ENCODE peak calls at places on chromosomes 3 and 15, in six cellular contexts. Q is A549; Y is fibroblast of lung; N is CD8-positive, alpha-beta T cell; H is IMR-90; G is GM23248. K is an unnamed sample.
A peak's percentile ranks its signal among the peaks of the same experiment; 100 is the strongest.

GRCh38 chr3:170301404-170301803 is 56.1 kb upstream of the SKIL start:
- DNase-seq in Q (no peak), Y (peak; percentile 62), N (no peak), H (peak; percentile 32), G (peak; percentile 73), K (peak; percentile 52)

GRCh38 chr3:111728566-111728935 is 130.5 kb upstream of the PHLDB2 start:
- DNase-seq in Q (no peak), Y (peak; percentile 80), N (no peak), H (no peak), G (no peak), K (peak; percentile 81)

GRCh38 chr3:68306571-68306970 is 625.8 kb downstream of the TAFA4 start:
- DNase-seq in Q (no peak), Y (no peak), N (no peak), H (no peak), G (peak; percentile 5), K (no peak)

GRCh38 chr3:73164622-73165021 is 103.2 kb downstream of the EBLN2 start:
- DNase-seq in Q (no peak), Y (no peak), N (no peak), H (no peak), G (no peak), K (no peak)

GRCh38 chr3:177468331-177468730 is 271.0 kb upstream of the TBL1XR1 start:
- DNase-seq in Q (no peak), Y (peak; percentile 100), N (no peak), H (peak; percentile 96), G (peak; percentile 89), K (peak; percentile 100)

GRCh38 chr15:71691700-71692417 is 118.5 kb upstream of the NR2E3 start:
- DNase-seq in Q (no peak), Y (peak; percentile 97), N (no peak), H (peak; percentile 95), G (peak; percentile 84), K (peak; percentile 97)

GRCh38 chr3:94739420-94739819 is 676.6 kb downstream of the NSUN3 start:
- DNase-seq in Q (no peak), Y (no peak), N (no peak), H (no peak), G (no peak), K (no peak)

GRCh38 chr15:70704731-70705130 is 58.6 kb downstream of the UACA start:
- DNase-seq in Q (no peak), Y (no peak), N (no peak), H (no peak), G (no peak), K (no peak)

GRCh38 chr15:62928242-62928995 is 114.1 kb upstream of the TPM1 start:
- DNase-seq in Q (peak; percentile 76), Y (peak; percentile 100), N (no peak), H (peak; percentile 92), G (peak; percentile 99), K (peak; percentile 100)

GRCh38 chr3:178804606-178805005 is 267.0 kb downstream of the ZMAT3 start:
- DNase-seq in Q (no peak), Y (no peak), N (no peak), H (no peak), G (no peak), K (no peak)

GRCh38 chr15:59812889-59813288 is 123.8 kb upstream of the BNIP2 start:
- DNase-seq in Q (no peak), Y (no peak), N (no peak), H (no peak), G (no peak), K (no peak)

GRCh38 chr15:25094066-25094465 is 139.3 kb downstream of the SNRPN start:
- DNase-seq in Q (no peak), Y (no peak), N (no peak), H (no peak), G (no peak), K (no peak)

GRCh38 chr15:75107905-75108838 is 84.8 kb downstream of the PPCDC start:
- DNase-seq in Q (peak; percentile 52), Y (peak; percentile 92), N (peak; percentile 65), H (peak; percentile 91), G (peak; percentile 91), K (peak; percentile 92)

GRCh38 chr3:153291052-153291689 is 129.1 kb downstream of the RAP2B start:
- DNase-seq in Q (no peak), Y (peak; percentile 15), N (no peak), H (no peak), G (peak; percentile 50), K (no peak)

GRCh38 chr3:189572249-189572648 is 58.9 kb upstream of the TP63 start:
- DNase-seq in Q (peak; percentile 5), Y (peak; percentile 58), N (no peak), H (no peak), G (peak; percentile 76), K (peak; percentile 43)

GRCh38 chr3:78204977-78205376 is 1165.1 kb downstream of the ROBO2 start:
- DNase-seq in Q (no peak), Y (peak; percentile 85), N (no peak), H (peak; percentile 67), G (peak; percentile 52), K (peak; percentile 83)

GRCh38 chr15:45616901-45617323 is 17.9 kb upstream of the SQOR start:
- DNase-seq in Q (no peak), Y (no peak), N (no peak), H (peak; percentile 52), G (peak; percentile 53), K (no peak)

GRCh38 chr3:9903238-9903624 is 583 bp downstream of the IL17RE start:
- DNase-seq in Q (no peak), Y (peak; percentile 50), N (no peak), H (peak; percentile 52), G (peak; percentile 85), K (no peak)

GRCh38 chr15:65072617-65073016 is 3.9 kb upstream of the KBTBD13 start:
- DNase-seq in Q (no peak), Y (no peak), N (no peak), H (no peak), G (no peak), K (no peak)

GRCh38 chr3:180646187-180646790 is 33.0 kb downstream of the CCDC39 start:
- DNase-seq in Q (peak; percentile 1), Y (no peak), N (no peak), H (no peak), G (peak; percentile 7), K (peak; percentile 1)

GRCh38 chr3:58628823-58629562 is 37.6 kb downstream of the FAM3D start:
- DNase-seq in Q (no peak), Y (peak; percentile 91), N (no peak), H (peak; percentile 97), G (peak; percentile 97), K (peak; percentile 92)

GRCh38 chr3:179760944-179761343 is 108.1 kb downstream of the USP13 start:
- DNase-seq in Q (peak; percentile 6), Y (peak; percentile 67), N (no peak), H (peak; percentile 79), G (peak; percentile 49), K (peak; percentile 61)

GRCh38 chr15:74350295-74351275 is 16.9 kb downstream of the CYP11A1 start:
- DNase-seq in Q (no peak), Y (no peak), N (no peak), H (no peak), G (no peak), K (no peak)

GRCh38 chr3:81024560-81024959 is 736.9 kb downstream of the GBE1 start:
- DNase-seq in Q (no peak), Y (no peak), N (no peak), H (no peak), G (no peak), K (no peak)

GRCh38 chr15:47573673-47574072 is 143.6 kb upstream of the SEMA6D start:
- DNase-seq in Q (no peak), Y (no peak), N (no peak), H (no peak), G (no peak), K (no peak)

GRCh38 chr15:67674983-67675382 is 132.5 kb downstream of the MAP2K5 start:
- DNase-seq in Q (no peak), Y (peak; percentile 1), N (no peak), H (no peak), G (no peak), K (no peak)

GRCh38 chr15:67685716-67686115 is 139.6 kb upstream of the SKOR1 start:
- DNase-seq in Q (no peak), Y (no peak), N (no peak), H (no peak), G (no peak), K (no peak)

GRCh38 chr15:67678948-67679347 is 136.4 kb downstream of the MAP2K5 start:
- DNase-seq in Q (no peak), Y (no peak), N (no peak), H (no peak), G (no peak), K (no peak)

GRCh38 chr15:67685008-67685599 is 140.2 kb upstream of the SKOR1 start:
- DNase-seq in Q (no peak), Y (peak; percentile 50), N (no peak), H (peak; percentile 58), G (peak; percentile 62), K (peak; percentile 31)

DNA sequence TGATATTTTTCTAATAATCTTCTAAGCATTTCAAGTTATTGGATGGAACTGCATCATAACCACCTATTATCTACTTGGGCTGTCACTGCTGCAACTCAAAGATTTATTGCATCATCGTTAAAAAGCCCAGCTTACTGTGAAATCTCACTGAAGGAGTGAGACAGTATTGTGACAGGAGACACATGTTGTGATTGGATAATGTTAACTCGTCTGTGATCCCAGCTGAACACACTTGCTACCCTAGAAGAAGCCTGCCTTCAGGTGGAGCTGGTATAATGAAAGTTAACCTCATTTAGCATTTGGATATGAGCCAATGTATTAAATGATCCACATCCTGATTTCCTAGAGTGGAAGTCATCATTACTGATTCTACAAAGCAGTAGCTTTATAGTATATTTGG is 138.1 kb downstream of the MAP2K5 start:
- DNase-seq in Q (no peak), Y (no peak), N (no peak), H (peak; percentile 16), G (no peak), K (no peak)
- H3K4me1 ChIP-seq in Q (peaks cover 5% of the 10 kb centered on the region), Y (no peaks in the 10 kb centered on the region), N (no peaks in the 10 kb centered on the region), H (no peaks in the 10 kb centered on the region), G (no peaks in the 10 kb centered on the region), K (no peaks in the 10 kb centered on the region)

GRCh38 chr3:49805367-49805782 is 2.3 kb downstream of the INKA1 start:
- DNase-seq in Q (no peak), Y (peak; percentile 21), N (no peak), H (peak; percentile 56), G (peak; percentile 93), K (no peak)
- H3K4me3 ChIP-seq in Q (no peak overlapping the region), Y (no peak overlapping the region), N (no peak overlapping the region), H (no peak overlapping the region), G (no peak overlapping the region), K (no peak overlapping the region)

DNA sequence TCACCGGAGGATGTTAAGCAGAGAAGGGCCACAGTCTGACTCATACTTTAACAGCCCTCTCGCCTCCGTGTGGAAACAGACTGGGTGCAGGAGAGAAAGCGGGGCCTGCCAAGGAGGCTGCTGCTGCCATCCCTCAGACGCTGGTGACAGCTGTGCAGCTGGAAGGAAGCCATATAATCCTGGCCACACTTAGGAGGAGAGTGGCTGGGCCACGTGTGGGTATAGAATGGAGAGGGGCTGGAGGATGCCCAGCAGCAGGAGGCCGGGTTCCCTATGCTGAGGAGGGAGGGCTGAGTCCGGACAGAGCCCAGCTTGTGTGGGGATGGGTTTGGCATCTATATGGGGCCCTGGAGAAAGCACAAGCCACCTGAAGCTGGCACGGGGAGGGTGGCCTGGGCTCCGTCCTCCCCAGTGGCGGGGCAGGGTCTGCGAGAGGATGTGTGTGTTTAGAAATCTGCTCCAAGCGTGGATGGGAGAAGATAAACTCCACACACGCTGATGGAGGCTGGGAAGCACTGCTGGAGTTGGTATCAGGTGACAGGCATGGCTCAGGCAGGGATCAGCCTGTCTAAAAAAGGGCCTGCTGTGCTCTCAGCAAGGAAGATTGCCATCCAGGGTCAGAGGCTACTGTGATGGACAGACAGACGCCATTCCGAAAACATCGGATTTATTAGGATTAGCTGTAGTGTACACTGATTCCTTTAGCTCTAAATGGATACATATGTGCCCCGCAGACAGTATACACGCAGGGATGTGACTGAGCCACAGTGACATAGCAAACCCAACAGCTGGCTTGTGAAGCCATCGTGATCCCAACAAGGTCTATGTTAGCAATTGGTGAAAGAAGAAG is 15.9 kb downstream of the ABTB1 start:
- DNase-seq in Q (no peak), Y (peak; percentile 67), N (no peak), H (peak; percentile 65), G (peak; percentile 73), K (peak; percentile 49)
- H3K4me1 ChIP-seq in Q (peaks cover 29% of the 10 kb centered on the region), Y (peaks cover 27% of the 10 kb centered on the region), N (peaks cover 3% of the 10 kb centered on the region), H (peaks cover 26% of the 10 kb centered on the region), G (peaks cover 36% of the 10 kb centered on the region), K (peaks cover 31% of the 10 kb centered on the region)

GRCh38 chr15:35440265-35440664 is 105.7 kb downstream of the DPH6 start:
- DNase-seq in Q (no peak), Y (no peak), N (no peak), H (no peak), G (no peak), K (no peak)
- H3K4me3 ChIP-seq in Q (no peak overlapping the region), Y (no peak overlapping the region), N (no peak overlapping the region), H (no peak overlapping the region), G (no peak overlapping the region), K (no peak overlapping the region)